ENCODE peak calls at places on chromosome 6, in eight cellular contexts. O, E, T, S, M, Q, V and N are unnamed samples.

GRCh38 chr6:170271771-170272314 is 19.0 kb downstream of the DLL1 start:
- DNase-seq in O (no peak), E (no peak), T (no peak), S (peak; percentile 84), M (no peak), Q (no peak), V (no peak), N (peak; percentile 34)

GRCh38 chr6:118892248-118893094 is 1.5 kb upstream of the ASF1A start:
- DNase-seq in O (no peak), E (no peak), T (no peak), S (no peak), M (no peak), Q (no peak), V (no peak), N (no peak)

GRCh38 chr6:7175463-7175862 is 67.7 kb downstream of the RREB1 start:
- DNase-seq in O (no peak), E (no peak), T (no peak), S (no peak), M (peak; percentile 50), Q (no peak), V (no peak), N (no peak)

GRCh38 chr6:94417364-94417763 is 998.0 kb upstream of the EPHA7 start:
- DNase-seq in O (no peak), E (no peak), T (no peak), S (no peak), M (no peak), Q (no peak), V (no peak), N (no peak)

GRCh38 chr6:37131104-37131959 is 38.6 kb upstream of the PIM1 start:
- DNase-seq in O (no peak), E (peak; percentile 97), T (peak; percentile 58), S (no peak), M (peak; percentile 93), Q (no peak), V (peak; percentile 85), N (no peak)

GRCh38 chr6:1986454-1987243 is 258.8 kb downstream of the GMDS start:
- DNase-seq in O (no peak), E (no peak), T (no peak), S (no peak), M (no peak), Q (no peak), V (no peak), N (no peak)

GRCh38 chr6:168418151-168418551 is 22.8 kb upstream of the SMOC2 start:
- DNase-seq in O (peak; percentile 68), E (no peak), T (no peak), S (no peak), M (no peak), Q (peak; percentile 45), V (no peak), N (peak; percentile 30)

GRCh38 chr6:99416892-99417767 is 8.0 kb downstream of the PNISR start:
- DNase-seq in O (no peak), E (no peak), T (no peak), S (no peak), M (no peak), Q (no peak), V (no peak), N (no peak)

GRCh38 chr6:41836022-41836659 is 48.6 kb downstream of the TOMM6 start:
- DNase-seq in O (no peak), E (no peak), T (no peak), S (no peak), M (no peak), Q (no peak), V (no peak), N (no peak)

GRCh38 chr6:147621280-147621679 is 112.8 kb downstream of the SAMD5 start:
- DNase-seq in O (no peak), E (no peak), T (no peak), S (no peak), M (no peak), Q (no peak), V (no peak), N (no peak)

GRCh38 chr6:29589423-29590048 is 4.6 kb downstream of the OR2H2 start:
- DNase-seq in O (no peak), E (no peak), T (peak; percentile 34), S (no peak), M (no peak), Q (peak; percentile 75), V (peak; percentile 54), N (peak; percentile 75)

GRCh38 chr6:53651764-53652401 is 13.7 kb downstream of the KLHL31 start:
- DNase-seq in O (peak; percentile 48), E (peak; percentile 82), T (peak; percentile 85), S (peak; percentile 95), M (no peak), Q (peak; percentile 83), V (peak; percentile 80), N (peak; percentile 23)

GRCh38 chr6:117237561-117237960 is 27.8 kb upstream of the VGLL2 start:
- DNase-seq in O (no peak), E (no peak), T (no peak), S (no peak), M (no peak), Q (no peak), V (no peak), N (no peak)

GRCh38 chr6:85405175-85405852 is 44.6 kb upstream of the NT5E start:
- DNase-seq in O (no peak), E (no peak), T (peak; percentile 37), S (no peak), M (no peak), Q (no peak), V (no peak), N (no peak)

GRCh38 chr6:85403331-85404015 is 46.4 kb upstream of the NT5E start:
- DNase-seq in O (no peak), E (no peak), T (no peak), S (no peak), M (no peak), Q (no peak), V (no peak), N (no peak)

GRCh38 chr6:85405853-85406198 is 44.1 kb upstream of the NT5E start:
- DNase-seq in O (no peak), E (no peak), T (no peak), S (no peak), M (no peak), Q (no peak), V (no peak), N (no peak)

GRCh38 chr6:85402922-85403321 is 47.0 kb upstream of the NT5E start:
- DNase-seq in O (no peak), E (no peak), T (no peak), S (no peak), M (no peak), Q (no peak), V (no peak), N (no peak)

DNA sequence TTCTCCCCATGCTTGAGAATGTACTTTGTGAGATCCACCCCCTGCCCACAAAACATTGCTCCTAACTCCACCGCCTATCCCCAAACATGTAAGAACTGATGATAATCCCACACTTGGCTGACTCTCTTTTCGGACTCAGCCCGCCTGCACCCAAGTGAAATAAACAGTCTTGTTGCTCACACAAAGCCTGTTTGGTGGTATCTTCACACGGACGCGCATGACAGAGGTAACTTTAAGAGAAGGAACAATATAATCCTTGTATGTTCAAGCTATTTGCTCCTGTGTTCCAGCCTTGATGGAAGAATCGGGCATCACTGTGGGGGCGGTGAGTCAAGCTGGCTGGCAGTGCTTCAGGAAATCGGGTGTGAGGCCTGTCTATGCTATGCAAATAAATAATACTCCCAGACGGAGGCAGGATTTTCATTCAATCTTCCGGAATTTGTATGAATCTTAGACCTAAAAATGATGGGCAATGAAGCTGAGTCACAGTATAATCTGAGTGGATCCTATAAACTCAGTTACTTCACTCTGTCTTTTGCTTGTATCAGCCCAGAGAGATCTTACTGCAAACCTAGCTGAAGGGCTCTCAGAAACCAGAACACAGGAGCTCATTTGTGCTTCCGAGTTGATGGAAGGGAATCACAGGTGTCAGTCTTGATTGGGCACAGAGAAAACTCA is 45.2 kb upstream of the NT5E start:
- DNase-seq in O (no peak), E (no peak), T (peak; percentile 54), S (no peak), M (no peak), Q (no peak), V (no peak), N (no peak)
- TF ChIP-seq EP300 in O (no peak), E (no peak), T (no peak), S (no peak), M (no peak), Q (no peak), V (peak; percentile 94), N (no peak)

DNA sequence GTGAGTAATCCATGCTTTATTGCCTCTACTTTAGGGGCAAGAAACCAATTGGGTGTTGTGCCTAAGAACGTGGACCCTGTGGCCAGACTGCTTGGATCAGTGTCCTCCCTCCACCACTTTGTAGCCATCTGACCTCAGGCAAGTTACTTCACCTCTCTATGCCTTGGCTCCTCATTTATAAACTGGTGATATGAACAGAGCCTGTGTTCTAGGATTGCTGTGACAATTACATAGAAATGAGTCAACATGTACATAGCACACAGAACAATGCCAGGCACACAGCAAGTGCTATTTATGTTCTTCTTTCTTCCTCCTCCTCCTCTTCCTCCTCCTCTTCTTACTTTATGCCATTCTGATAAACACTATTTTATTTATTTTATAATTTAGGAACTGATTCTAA is 339.4 kb downstream of the CD83 start:
- DNase-seq in O (no peak), E (no peak), T (no peak), S (no peak), M (no peak), Q (no peak), V (no peak), N (no peak)
- TF ChIP-seq EP300 in O (no peak), E (no peak), T (no peak), S (no peak), M (no peak), Q (no peak), V (no peak), N (no peak)

DNA sequence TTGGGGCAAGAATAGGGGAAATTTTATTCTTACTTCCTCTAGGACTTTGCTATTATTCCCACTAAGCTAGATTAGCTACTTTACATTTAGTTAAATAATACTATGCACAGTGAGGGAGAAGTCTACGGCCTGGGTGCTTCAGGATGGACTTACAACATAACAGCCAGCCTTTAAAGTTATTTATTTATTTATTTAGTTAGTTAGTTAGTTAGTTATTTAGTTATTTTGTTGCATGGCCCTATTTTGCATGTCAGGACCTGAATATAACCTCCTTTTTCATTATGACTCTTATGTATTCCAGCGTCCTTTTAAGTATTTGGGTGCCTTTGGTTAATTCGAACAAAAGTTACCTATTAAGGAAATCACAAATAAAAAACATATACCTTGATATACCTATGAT is 238.7 kb downstream of the EYS start:
- DNase-seq in O (no peak), E (no peak), T (no peak), S (no peak), M (no peak), Q (no peak), V (no peak), N (no peak)
- TF ChIP-seq EP300 in O (no peak), E (no peak), T (no peak), S (no peak), M (no peak), Q (no peak), V (no peak), N (no peak)

DNA sequence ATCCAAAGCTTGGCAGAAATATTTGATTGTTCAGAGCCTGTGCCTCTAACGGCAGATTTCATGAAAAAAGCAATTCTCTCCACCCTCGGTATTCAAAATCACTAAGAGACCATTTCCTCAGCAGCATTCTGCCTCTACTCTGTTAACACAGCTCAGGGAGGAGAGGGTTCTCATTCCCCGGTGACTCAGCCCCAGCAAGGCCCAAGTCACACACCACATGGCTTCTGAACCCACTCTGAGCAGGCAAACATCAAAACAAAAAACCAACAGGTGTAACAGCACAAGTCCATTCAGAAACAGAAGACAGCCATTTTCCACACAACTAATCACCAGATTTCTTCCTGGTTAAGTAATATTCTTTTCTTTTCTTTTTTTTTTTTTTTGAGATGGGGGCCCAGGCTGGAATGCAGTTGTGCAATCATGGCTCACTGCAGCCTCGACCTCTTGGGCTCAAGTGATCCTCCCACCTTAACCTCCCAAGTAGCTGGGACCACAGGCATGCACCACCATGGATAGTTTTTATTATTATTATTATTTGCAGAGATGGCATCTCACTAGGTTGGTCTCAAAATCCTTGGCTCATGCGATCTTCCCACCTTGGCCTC is 55.4 kb downstream of the GFOD1 start:
- DNase-seq in O (no peak), E (no peak), T (no peak), S (no peak), M (no peak), Q (no peak), V (no peak), N (no peak)
- TF ChIP-seq EP300 in O (no peak), E (no peak), T (no peak), S (no peak), M (no peak), Q (no peak), V (no peak), N (no peak)